ENCODE peak calls at places on chromosomes 2 and 18, in six cellular contexts. One of them, this sample, is unnamed.

GRCh38 chr2:39179974-39180960 is 59.4 kb upstream of the SOS1 start:
- DNase-seq in Peyer's patch: no peak
- DNase-seq in esophagus squamous epithelium: no peak
- DNase-seq in fibroblast of lung: no peak
- DNase-seq in astrocyte of the spinal cord: no peak
- DNase-seq in endothelial cell of umbilical vein: no peak
- DNase-seq in this sample: no peak

GRCh38 chr2:238231251-238231793 is 8.5 kb downstream of the HES6 start:
- DNase-seq in endothelial cell of umbilical vein: peak
- DNase-seq in Peyer's patch: peak
- DNase-seq in fibroblast of lung: peak
- DNase-seq in astrocyte of the spinal cord: peak
- DNase-seq in esophagus squamous epithelium: no peak
- DNase-seq in this sample: peak

GRCh38 chr2:197286805-197287595 is 23.6 kb downstream of the ANKRD44 start:
- DNase-seq in astrocyte of the spinal cord: peak
- DNase-seq in endothelial cell of umbilical vein: no peak
- DNase-seq in Peyer's patch: peak
- DNase-seq in fibroblast of lung: peak
- DNase-seq in esophagus squamous epithelium: no peak
- DNase-seq in this sample: no peak

GRCh38 chr2:58939388-58939787 is 698.3 kb upstream of the FANCL start:
- DNase-seq in endothelial cell of umbilical vein: no peak
- DNase-seq in astrocyte of the spinal cord: peak
- DNase-seq in Peyer's patch: no peak
- DNase-seq in esophagus squamous epithelium: no peak
- DNase-seq in fibroblast of lung: peak
- DNase-seq in this sample: no peak

GRCh38 chr2:240230424-240230945 is 90.0 kb upstream of the OTOS start:
- DNase-seq in esophagus squamous epithelium: no peak
- DNase-seq in astrocyte of the spinal cord: no peak
- DNase-seq in endothelial cell of umbilical vein: no peak
- DNase-seq in Peyer's patch: no peak
- DNase-seq in fibroblast of lung: no peak
- DNase-seq in this sample: no peak

GRCh38 chr2:129262934-129263333 is 716.5 kb upstream of the RAB6C start:
- DNase-seq in astrocyte of the spinal cord: no peak
- DNase-seq in esophagus squamous epithelium: no peak
- DNase-seq in endothelial cell of umbilical vein: no peak
- DNase-seq in Peyer's patch: no peak
- DNase-seq in fibroblast of lung: no peak
- DNase-seq in this sample: no peak

GRCh38 chr18:72542993-72543361 is 1.2 kb downstream of the CBLN2 start:
- DNase-seq in Peyer's patch: no peak
- DNase-seq in endothelial cell of umbilical vein: peak
- DNase-seq in fibroblast of lung: no peak
- DNase-seq in esophagus squamous epithelium: no peak
- DNase-seq in astrocyte of the spinal cord: peak
- DNase-seq in this sample: no peak

GRCh38 chr2:73987948-73988700 is 3.4 kb downstream of the TET3 start:
- DNase-seq in astrocyte of the spinal cord: no peak
- DNase-seq in Peyer's patch: no peak
- DNase-seq in fibroblast of lung: peak
- DNase-seq in endothelial cell of umbilical vein: no peak
- DNase-seq in esophagus squamous epithelium: no peak
- DNase-seq in this sample: no peak

GRCh38 chr18:75115514-75115913 is 93.4 kb downstream of the PTGR3 start:
- DNase-seq in endothelial cell of umbilical vein: no peak
- DNase-seq in astrocyte of the spinal cord: no peak
- DNase-seq in Peyer's patch: no peak
- DNase-seq in esophagus squamous epithelium: no peak
- DNase-seq in fibroblast of lung: no peak
- DNase-seq in this sample: no peak

GRCh38 chr2:239834143-239834542 is 191.0 kb downstream of the NDUFA10 start:
- DNase-seq in endothelial cell of umbilical vein: no peak
- DNase-seq in esophagus squamous epithelium: no peak
- DNase-seq in Peyer's patch: no peak
- DNase-seq in fibroblast of lung: no peak
- DNase-seq in astrocyte of the spinal cord: no peak
- DNase-seq in this sample: no peak

GRCh38 chr2:9008951-9009664 is 5.6 kb upstream of the MBOAT2 start:
- DNase-seq in astrocyte of the spinal cord: no peak
- DNase-seq in fibroblast of lung: peak
- DNase-seq in Peyer's patch: no peak
- DNase-seq in endothelial cell of umbilical vein: no peak
- DNase-seq in esophagus squamous epithelium: no peak
- DNase-seq in this sample: no peak

GRCh38 chr2:120436885-120437603 is 91.1 kb downstream of the INHBB start:
- DNase-seq in esophagus squamous epithelium: no peak
- DNase-seq in fibroblast of lung: peak
- DNase-seq in endothelial cell of umbilical vein: peak
- DNase-seq in astrocyte of the spinal cord: peak
- DNase-seq in Peyer's patch: no peak
- DNase-seq in this sample: no peak

DNA sequence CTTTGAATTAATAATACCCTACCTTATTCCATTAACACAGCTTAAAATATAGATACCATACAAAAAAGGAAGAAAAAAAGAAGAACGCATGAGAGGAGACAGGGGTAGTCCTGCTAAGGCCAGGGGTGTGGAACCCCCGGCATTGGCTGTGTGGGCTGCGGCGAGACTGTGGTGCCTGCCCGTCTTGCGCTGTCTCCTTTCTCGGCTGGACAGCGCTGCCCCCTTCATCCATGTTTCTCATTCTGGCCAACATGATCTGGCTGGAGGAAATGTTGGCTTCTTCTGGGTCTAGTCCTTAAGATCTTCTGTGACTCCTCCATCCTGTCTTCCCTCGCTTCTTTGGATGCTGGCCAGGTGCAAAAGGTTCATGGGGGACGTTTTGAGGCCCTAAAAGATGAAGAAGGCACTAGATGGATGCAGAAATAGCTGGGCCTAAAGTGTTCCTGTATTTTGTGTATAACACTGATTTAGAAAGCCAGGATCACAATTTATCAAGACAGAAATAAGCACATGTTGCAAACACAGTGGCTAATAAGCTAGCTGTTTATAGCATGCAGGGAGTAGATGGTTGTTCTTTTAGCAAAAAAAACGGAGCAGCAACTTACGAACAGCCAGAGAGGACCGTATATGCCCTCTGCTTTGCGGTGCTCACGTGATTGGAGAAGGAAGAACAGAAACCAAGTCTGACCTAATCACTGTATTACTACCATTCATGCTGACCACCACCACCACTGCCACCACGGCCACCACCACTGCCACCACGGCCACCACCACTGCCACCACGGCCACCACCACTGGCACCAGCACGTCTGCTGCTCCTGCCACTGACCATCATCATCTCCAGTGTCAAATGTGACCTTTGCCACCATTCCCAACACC is 71.7 kb upstream of the ASB18 start:
- DNase-seq in Peyer's patch: no peak
- DNase-seq in esophagus squamous epithelium: no peak
- DNase-seq in endothelial cell of umbilical vein: no peak
- DNase-seq in fibroblast of lung: no peak
- DNase-seq in astrocyte of the spinal cord: no peak
- DNase-seq in this sample: no peak
- H3K4me3 ChIP-seq in Peyer's patch: no peak
- H3K4me3 ChIP-seq in esophagus squamous epithelium: no peak
- H3K4me3 ChIP-seq in endothelial cell of umbilical vein: no peak
- H3K4me3 ChIP-seq in fibroblast of lung: no peak
- H3K4me3 ChIP-seq in astrocyte of the spinal cord: no peak
- H3K4me3 ChIP-seq in this sample: no peak

DNA sequence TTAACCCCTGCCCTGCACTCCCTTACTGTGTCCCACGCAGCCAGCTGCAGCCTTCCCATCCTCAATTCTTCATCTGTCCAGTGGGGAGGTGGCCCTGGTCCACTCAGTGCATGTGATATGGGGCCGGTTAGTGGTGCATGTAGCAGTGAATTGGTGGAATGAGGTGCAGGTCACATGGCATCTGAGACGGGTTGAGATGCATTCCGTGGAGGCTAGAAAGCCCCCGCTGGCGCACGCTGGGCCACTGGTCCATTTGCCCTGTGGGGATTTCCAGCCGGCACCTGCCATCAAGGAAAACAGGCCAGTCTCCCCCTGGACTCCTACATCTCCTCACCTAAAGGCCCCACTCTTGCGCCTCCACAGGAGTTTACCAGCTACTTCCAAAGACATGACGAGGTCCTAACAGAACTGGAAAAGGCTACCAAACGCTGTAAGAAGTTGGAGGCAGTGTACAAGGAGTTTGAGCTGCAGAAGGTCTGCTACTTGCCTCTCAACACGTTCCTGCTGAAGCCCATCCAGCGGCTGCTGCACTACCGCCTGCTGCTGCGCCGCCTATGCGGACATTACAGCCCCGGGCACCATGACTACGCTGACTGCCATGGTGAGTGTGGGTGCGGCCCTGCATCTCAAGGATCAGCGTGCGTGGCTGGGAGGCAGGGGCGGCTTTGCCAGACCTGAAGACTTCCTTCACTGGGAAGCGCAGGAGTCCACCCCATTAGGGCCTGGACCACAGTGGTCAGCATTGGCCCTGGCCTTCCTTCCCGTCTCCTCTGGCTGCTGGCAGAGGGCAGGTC is 40.4 kb downstream of the STK25 start:
- DNase-seq in Peyer's patch: no peak
- DNase-seq in esophagus squamous epithelium: no peak
- DNase-seq in endothelial cell of umbilical vein: no peak
- DNase-seq in fibroblast of lung: no peak
- DNase-seq in astrocyte of the spinal cord: no peak
- DNase-seq in this sample: no peak
- TF ChIP-seq CTCF in Peyer's patch: no peak
- TF ChIP-seq CTCF in esophagus squamous epithelium: no peak
- TF ChIP-seq CTCF in endothelial cell of umbilical vein: no peak
- TF ChIP-seq CTCF in fibroblast of lung: no peak
- TF ChIP-seq CTCF in astrocyte of the spinal cord: no peak
- TF ChIP-seq CTCF in this sample: no peak

GRCh38 chr2:212979799-212980198 is 171.6 kb downstream of the IKZF2 start:
- DNase-seq in esophagus squamous epithelium: no peak
- DNase-seq in fibroblast of lung: no peak
- DNase-seq in endothelial cell of umbilical vein: no peak
- DNase-seq in Peyer's patch: no peak
- DNase-seq in astrocyte of the spinal cord: no peak
- DNase-seq in this sample: no peak

GRCh38 chr2:212975333-212975732 is 176.1 kb downstream of the IKZF2 start:
- DNase-seq in esophagus squamous epithelium: no peak
- DNase-seq in fibroblast of lung: no peak
- DNase-seq in astrocyte of the spinal cord: no peak
- DNase-seq in Peyer's patch: no peak
- DNase-seq in endothelial cell of umbilical vein: no peak
- DNase-seq in this sample: no peak

GRCh38 chr2:212974692-212975091 is 176.7 kb downstream of the IKZF2 start:
- DNase-seq in Peyer's patch: no peak
- DNase-seq in endothelial cell of umbilical vein: no peak
- DNase-seq in esophagus squamous epithelium: no peak
- DNase-seq in fibroblast of lung: peak
- DNase-seq in astrocyte of the spinal cord: peak
- DNase-seq in this sample: peak

GRCh38 chr2:212977149-212977548 is 174.3 kb downstream of the IKZF2 start:
- DNase-seq in astrocyte of the spinal cord: no peak
- DNase-seq in esophagus squamous epithelium: no peak
- DNase-seq in endothelial cell of umbilical vein: no peak
- DNase-seq in Peyer's patch: no peak
- DNase-seq in fibroblast of lung: no peak
- DNase-seq in this sample: no peak

DNA sequence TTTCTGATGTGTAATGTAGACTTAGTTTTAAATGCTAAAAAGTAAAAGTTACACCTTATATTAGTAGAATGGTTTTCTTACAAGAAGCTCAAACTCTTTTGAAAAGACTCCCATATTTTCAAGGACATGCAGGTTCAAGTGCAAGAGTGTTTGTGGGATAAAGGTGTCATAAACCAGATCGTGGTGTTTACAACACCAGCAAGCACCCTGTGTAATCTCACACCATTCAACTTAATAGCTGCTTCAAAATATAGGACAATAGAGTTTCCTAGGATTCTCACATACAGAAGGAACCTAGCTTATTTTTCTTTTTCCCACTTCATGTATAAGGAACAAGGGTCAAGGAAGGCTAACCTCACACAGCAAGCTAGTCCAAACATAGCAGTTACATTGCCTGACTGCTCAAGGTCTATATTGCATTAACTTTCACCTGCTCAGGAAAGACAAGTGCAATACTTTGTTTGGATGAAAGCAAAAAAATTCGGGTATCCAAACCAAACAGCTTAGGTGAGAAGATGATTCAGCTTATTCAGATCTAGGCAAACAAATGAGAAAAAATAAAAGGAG is 172.3 kb downstream of the IKZF2 start:
- DNase-seq in astrocyte of the spinal cord: no peak
- DNase-seq in Peyer's patch: no peak
- DNase-seq in endothelial cell of umbilical vein: no peak
- DNase-seq in esophagus squamous epithelium: no peak
- DNase-seq in fibroblast of lung: no peak
- DNase-seq in this sample: no peak
- H3K4me3 ChIP-seq in astrocyte of the spinal cord: no peak
- H3K4me3 ChIP-seq in Peyer's patch: no peak
- H3K4me3 ChIP-seq in endothelial cell of umbilical vein: no peak
- H3K4me3 ChIP-seq in esophagus squamous epithelium: no peak
- H3K4me3 ChIP-seq in fibroblast of lung: no peak
- H3K4me3 ChIP-seq in this sample: no peak

DNA sequence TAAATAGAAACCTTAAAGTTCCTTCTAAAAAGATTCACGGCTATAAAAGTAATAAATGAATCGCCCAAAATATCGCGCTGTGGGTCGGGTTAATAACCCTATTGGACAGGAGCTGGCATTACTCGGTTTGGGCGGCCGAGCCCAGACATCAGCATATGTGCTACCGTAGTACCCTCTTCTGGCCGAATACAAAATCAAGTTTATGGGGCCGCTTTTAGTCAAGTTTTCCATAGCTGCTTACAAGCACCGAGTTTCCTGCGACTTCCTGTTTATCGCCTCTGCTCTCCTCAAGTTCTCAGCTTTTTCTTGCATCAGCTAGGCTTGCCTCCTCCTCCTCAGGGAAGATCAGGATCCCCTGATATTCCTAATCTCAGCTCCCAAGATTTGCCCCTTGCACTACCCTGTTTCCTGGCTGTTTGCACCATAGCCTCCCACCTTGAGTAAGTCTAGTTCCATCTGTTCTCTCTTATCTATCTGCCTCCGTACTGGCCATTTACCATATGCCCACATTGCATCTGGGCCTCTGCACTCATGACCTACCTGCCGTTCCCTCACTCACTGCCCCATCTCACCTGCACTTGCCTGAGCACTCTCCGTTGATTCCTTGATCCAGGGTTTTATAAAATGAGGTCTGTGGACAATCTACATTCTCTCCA is 56.1 kb downstream of the SLC35F5 start:
- DNase-seq in endothelial cell of umbilical vein: no peak
- DNase-seq in esophagus squamous epithelium: no peak
- DNase-seq in astrocyte of the spinal cord: no peak
- DNase-seq in fibroblast of lung: no peak
- DNase-seq in Peyer's patch: peak
- DNase-seq in this sample: no peak
- TF ChIP-seq CTCF in endothelial cell of umbilical vein: no peak
- TF ChIP-seq CTCF in esophagus squamous epithelium: no peak
- TF ChIP-seq CTCF in astrocyte of the spinal cord: no peak
- TF ChIP-seq CTCF in fibroblast of lung: no peak
- TF ChIP-seq CTCF in Peyer's patch: peak
- TF ChIP-seq CTCF in this sample: no peak